ENCODE peak calls at places on chromosomes 7 and 10, in five cellular contexts. Z is prostate gland, Q is endothelial cell of umbilical vein, D is heart left ventricle, N is GM12892. C is an unnamed sample.
A peak's percentile ranks its signal among the peaks of the same experiment; 100 is the strongest.

GRCh38 chr7:74092964-74093339 is 9.3 kb downstream of the LIMK1 start:
- DNase-seq in Z (no peak), D (peak; percentile 60), N (peak; percentile 80), Q (peak; percentile 40), C (no peak)

GRCh38 chr10:100037758-100038315 is 28.1 kb upstream of the DNMBP start:
- DNase-seq in Z (no peak), D (no peak), N (no peak), Q (no peak), C (no peak)

GRCh38 chr7:37371755-37372154 is 76.9 kb downstream of the ELMO1 start:
- DNase-seq in N (no peak), Q (no peak), Z (no peak), D (no peak), C (no peak)

GRCh38 chr10:30357075-30357801 is 8.2 kb upstream of the MTPAP start:
- DNase-seq in D (no peak), N (no peak), Q (no peak), Z (no peak), C (no peak)

GRCh38 chr10:33974976-33975478 is 640.6 kb upstream of the NRP1 start:
- DNase-seq in Z (no peak), Q (no peak), D (no peak), N (no peak), C (no peak)

GRCh38 chr10:75685187-75685586 is 253.8 kb downstream of the LRMDA start:
- DNase-seq in D (no peak), Q (no peak), N (no peak), Z (no peak), C (no peak)

GRCh38 chr10:69861251-69862240 is 59.8 kb downstream of the COL13A1 start:
- DNase-seq in Z (no peak), Q (peak; percentile 95), D (no peak), N (no peak), C (peak; percentile 61)

GRCh38 chr10:13637303-13637856 is 50.6 kb downstream of the PRPF18 start:
- DNase-seq in Z (no peak), N (no peak), D (no peak), Q (peak; percentile 71), C (no peak)

GRCh38 chr10:92787557-92788152 is 60.7 kb upstream of the EXOC6 start:
- DNase-seq in D (no peak), N (no peak), Z (no peak), Q (no peak), C (no peak)

GRCh38 chr7:40815512-40815911 is 680.7 kb downstream of the SUGCT start:
- DNase-seq in N (no peak), D (no peak), Z (no peak), Q (no peak), C (no peak)

GRCh38 chr10:27464993-27465392 is 39.1 kb upstream of the RAB18 start:
- DNase-seq in N (no peak), Q (no peak), D (no peak), Z (no peak), C (no peak)

GRCh38 chr7:127884066-127884559 is 147.1 kb downstream of the LRRC4 start:
- DNase-seq in Z (no peak), D (peak; percentile 22), Q (no peak), N (no peak), C (no peak)

GRCh38 chr7:37337522-37337921 is 111.1 kb downstream of the ELMO1 start:
- DNase-seq in Q (no peak), Z (no peak), N (no peak), D (no peak), C (no peak)

GRCh38 chr7:21352540-21353387 is 75.1 kb upstream of the SP4 start:
- DNase-seq in Q (no peak), D (no peak), Z (no peak), N (no peak), C (no peak)

GRCh38 chr7:74544706-74545469 is 91.2 kb downstream of the GTF2IRD1 start:
- DNase-seq in Q (peak; percentile 22), D (no peak), Z (peak; percentile 22), N (peak; percentile 52), C (no peak)

GRCh38 chr10:13016413-13016812 is 14.9 kb upstream of the CCDC3 start:
- DNase-seq in Q (peak; percentile 66), Z (no peak), D (no peak), N (no peak), C (no peak)

GRCh38 chr7:30162622-30163124 is 27.9 kb downstream of the MTURN start:
- DNase-seq in D (no peak), Q (peak; percentile 65), N (no peak), Z (no peak), C (peak; percentile 64)

GRCh38 chr10:29647483-29647882 is 12.7 kb upstream of the SVIL start:
- DNase-seq in D (no peak), N (no peak), Q (no peak), Z (no peak), C (no peak)

GRCh38 chr10:49081532-49082275 is 33.6 kb downstream of the VSTM4 start:
- DNase-seq in N (no peak), Z (no peak), Q (no peak), D (no peak), C (no peak)

GRCh38 chr7:121285066-121285667 is 43.6 kb upstream of the WNT16 start:
- DNase-seq in N (no peak), Z (no peak), Q (no peak), D (no peak), C (no peak)

GRCh38 chr7:36602975-36603887 is 121.1 kb downstream of the AOAH start:
- DNase-seq in Z (no peak), N (no peak), D (no peak), Q (no peak), C (no peak)

GRCh38 chr7:151028131-151028947 is at the start of gene ABCB8:
- DNase-seq in N (peak; percentile 100), Z (peak; percentile 98), D (peak; percentile 98), Q (peak; percentile 99), C (peak; percentile 99)

DNA sequence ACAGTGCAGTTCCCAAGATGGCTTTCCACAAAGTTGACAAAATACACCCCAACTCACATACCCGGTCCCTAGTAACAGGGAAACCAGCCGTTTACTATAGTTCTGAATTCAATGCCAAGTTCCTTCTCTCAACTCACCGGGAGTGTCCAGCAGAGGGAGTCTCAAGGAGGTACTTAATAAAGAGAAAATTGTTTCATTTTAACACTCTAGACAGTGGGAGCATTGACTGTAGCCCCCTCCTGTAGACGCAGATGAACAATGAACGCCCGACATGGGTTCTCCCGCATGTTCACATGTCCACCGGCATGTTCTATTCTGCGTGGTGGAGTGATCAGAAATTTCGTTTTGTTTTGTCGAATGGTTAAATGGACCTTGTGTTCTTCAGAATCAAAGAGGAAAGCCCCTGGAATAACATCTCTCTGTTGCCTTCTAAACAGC is 1.9 kb downstream of the HIPK2 start:
- DNase-seq in Q (peak; percentile 86), D (peak; percentile 71), Z (peak; percentile 77), N (peak; percentile 28), C (peak; percentile 61)
- TF ChIP-seq POLR2A in Q (no peak), D (no peak), Z (no peak), N (peak; percentile 28), C (no peak)

GRCh38 chr10:5458425-5458824 is 40.9 kb downstream of the CALML5 start:
- DNase-seq in N (no peak), D (no peak), Q (no peak), Z (no peak), C (no peak)

GRCh38 chr10:5458949-5459747 is 40.2 kb downstream of the CALML5 start:
- DNase-seq in Q (no peak), Z (no peak), D (no peak), N (no peak), C (no peak)

GRCh38 chr10:5453749-5454489 is 41.6 kb downstream of the NET1 start:
- DNase-seq in Z (no peak), N (no peak), Q (no peak), D (no peak), C (no peak)

GRCh38 chr10:5457741-5458140 is 41.6 kb downstream of the CALML5 start:
- DNase-seq in Q (no peak), N (no peak), Z (no peak), D (no peak), C (no peak)

GRCh38 chr10:5456563-5456962 is 42.8 kb downstream of the CALML5 start:
- DNase-seq in N (no peak), D (no peak), Q (no peak), Z (no peak), C (no peak)
- TF ChIP-seq POLR2A in N (no peak), D (no peak), Q (no peak), Z (no peak), C (no peak)

DNA sequence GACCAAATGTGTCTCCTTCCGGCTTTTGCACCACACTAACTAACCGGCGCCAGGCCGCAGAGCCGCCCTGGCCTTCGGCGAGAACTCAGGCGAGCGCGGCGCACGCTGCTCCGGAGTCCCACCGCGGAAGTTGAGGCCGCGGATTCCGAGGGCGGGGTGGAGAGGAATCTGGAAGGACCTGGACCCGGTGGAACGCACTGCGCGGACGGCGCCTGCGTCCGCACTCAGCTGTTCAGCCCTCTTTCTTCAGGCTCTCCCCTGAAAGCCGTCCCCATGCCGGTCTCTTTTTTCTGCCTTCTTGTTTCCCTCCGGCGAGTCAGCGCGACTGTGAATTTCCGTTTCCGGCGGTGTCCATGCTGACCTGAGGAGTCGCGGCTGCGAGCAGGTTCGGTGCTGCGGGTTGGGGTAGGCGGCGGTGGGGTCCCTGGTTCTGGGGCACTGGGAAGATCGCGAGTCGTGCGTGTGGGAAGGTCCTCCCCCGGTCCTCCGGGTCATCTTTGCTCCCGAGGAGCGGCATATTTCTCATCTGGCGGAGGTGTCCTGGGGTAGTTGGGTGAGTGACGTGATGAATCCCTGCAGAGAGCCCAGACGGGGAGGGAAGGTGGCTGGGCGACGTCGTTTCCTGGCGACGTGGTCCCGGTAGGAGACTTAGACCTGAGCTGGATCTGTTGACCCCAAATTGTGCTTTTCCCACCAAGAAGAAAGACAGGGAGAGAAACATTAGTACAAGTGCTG is at the start of gene BMS1:
- DNase-seq in N (peak; percentile 75), Z (peak; percentile 88), D (peak; percentile 91), Q (peak; percentile 95), C (peak; percentile 68)
- TF ChIP-seq POLR2A in N (peak; percentile 95), Z (peak; percentile 69), D (no peak), Q (peak; percentile 70), C (peak; percentile 68)

DNA sequence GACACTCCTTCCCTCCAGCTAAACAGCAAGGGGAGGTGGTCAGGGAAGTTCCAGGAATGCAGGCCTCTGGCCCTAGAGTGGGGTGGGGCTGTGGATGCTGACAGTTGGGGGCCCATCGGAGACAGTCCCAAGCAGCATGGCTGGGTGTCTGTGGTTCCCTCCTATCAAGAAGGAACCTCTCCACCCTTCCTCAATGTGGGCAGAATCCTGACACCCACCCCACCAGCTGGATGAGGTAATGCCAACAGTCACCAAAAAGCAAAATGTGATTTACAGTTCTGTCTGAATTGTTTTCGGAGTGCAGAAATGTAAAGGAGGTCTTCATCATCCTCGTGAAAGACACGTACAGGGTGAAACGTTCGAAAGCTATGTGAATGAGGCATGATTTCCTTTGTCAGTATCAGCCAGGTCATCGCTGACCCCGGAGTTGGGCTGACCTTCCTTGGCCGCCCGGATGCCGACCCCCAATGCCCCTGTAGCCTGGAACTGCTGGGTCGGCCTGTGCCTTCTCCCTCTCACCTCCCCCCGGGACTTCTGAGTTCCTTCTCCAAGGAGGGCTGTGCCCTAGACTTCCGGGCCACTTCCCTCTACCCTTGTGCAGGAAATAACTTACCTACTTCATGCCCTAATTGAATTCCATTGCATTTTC is 24.4 kb downstream of the FOXK1 start:
- DNase-seq in Q (peak; percentile 79), N (no peak), D (no peak), Z (no peak), C (no peak)
- TF ChIP-seq POLR2A in Q (no peak), N (no peak), D (no peak), Z (no peak), C (no peak)

GRCh38 chr7:131108212-131108980 is 219.3 kb upstream of the MKLN1 start:
- DNase-seq in D (no peak), Z (no peak), Q (no peak), N (no peak), C (no peak)
- TF ChIP-seq POLR2A in D (no peak), Z (no peak), Q (no peak), N (peak; percentile 34), C (no peak)